ENCODE peak calls at places on chromosomes 12 and 14, in eight cellular contexts. P, H, U, O, F, Z, W and A are unnamed samples.

GRCh38 chr14:50762001-50762930 is 68.7 kb downstream of the NIN start:
- DNase-seq in P (no peak), H (no peak), U (peak), O (no peak), F (no peak), Z (no peak), W (no peak), A (no peak)

GRCh38 chr14:55800443-55800842 is 220.4 kb downstream of the KTN1 start:
- DNase-seq in P (no peak), H (no peak), U (no peak), O (no peak), F (no peak), Z (no peak), W (no peak), A (no peak)

GRCh38 chr14:26596722-26597030 is 1.2 kb downstream of the NOVA1 start:
- DNase-seq in P (no peak), H (peak), U (peak), O (peak), F (peak), Z (no peak), W (no peak), A (peak)

GRCh38 chr12:113184098-113184899 is 979 bp downstream of the DDX54 start:
- DNase-seq in P (peak), H (no peak), U (no peak), O (no peak), F (no peak), Z (no peak), W (no peak), A (no peak)

GRCh38 chr14:95515080-95515489 is 1.4 kb downstream of the SYNE3 start:
- DNase-seq in P (peak), H (peak), U (no peak), O (no peak), F (peak), Z (no peak), W (no peak), A (no peak)

GRCh38 chr12:31588976-31589375 is 2.0 kb downstream of the DENND5B start:
- DNase-seq in P (no peak), H (no peak), U (no peak), O (no peak), F (no peak), Z (no peak), W (no peak), A (no peak)

GRCh38 chr14:101519090-101519489 is 42.2 kb upstream of the DIO3 start:
- DNase-seq in P (no peak), H (no peak), U (no peak), O (no peak), F (no peak), Z (no peak), W (no peak), A (peak)

GRCh38 chr12:115897718-115898117 is 379.8 kb downstream of the MED13L start:
- DNase-seq in P (no peak), H (no peak), U (peak), O (no peak), F (no peak), Z (no peak), W (no peak), A (no peak)

GRCh38 chr12:89019439-89020120 is 332.7 kb downstream of the DUSP6 start:
- DNase-seq in P (peak), H (peak), U (peak), O (peak), F (peak), Z (peak), W (peak), A (peak)

GRCh38 chr14:53570411-53571387 is 385.9 kb downstream of the BMP4 start:
- DNase-seq in P (no peak), H (no peak), U (no peak), O (no peak), F (no peak), Z (no peak), W (no peak), A (no peak)

GRCh38 chr14:33950320-33951182 is at the start of gene EGLN3:
- DNase-seq in P (peak), H (peak), U (peak), O (peak), F (peak), Z (peak), W (peak), A (peak)

GRCh38 chr14:102805454-102805891 is 28.2 kb downstream of the TRAF3 start:
- DNase-seq in P (no peak), H (no peak), U (peak), O (no peak), F (no peak), Z (no peak), W (no peak), A (no peak)

GRCh38 chr12:80213871-80214270 is 114.5 kb downstream of the OTOGL start:
- DNase-seq in P (no peak), H (no peak), U (no peak), O (no peak), F (no peak), Z (no peak), W (no peak), A (no peak)

GRCh38 chr12:78580296-78580695 is 284.3 kb upstream of the SYT1 start:
- DNase-seq in P (no peak), H (no peak), U (no peak), O (no peak), F (no peak), Z (no peak), W (no peak), A (no peak)

GRCh38 chr14:100278702-100279101 is 27.5 kb downstream of the SLC25A29 start:
- DNase-seq in P (no peak), H (no peak), U (peak), O (no peak), F (no peak), Z (no peak), W (no peak), A (no peak)

GRCh38 chr14:79018846-79019245 is 848.7 kb downstream of the NRXN3 start:
- DNase-seq in P (no peak), H (no peak), U (peak), O (no peak), F (no peak), Z (no peak), W (no peak), A (no peak)

GRCh38 chr12:7989827-7990491 is 42.6 kb upstream of the FOXJ2 start:
- DNase-seq in P (peak), H (no peak), U (peak), O (no peak), F (no peak), Z (no peak), W (peak), A (no peak)

GRCh38 chr12:51863921-51864700 is 15.6 kb upstream of the FIGNL2 start:
- DNase-seq in P (peak), H (no peak), U (no peak), O (no peak), F (no peak), Z (no peak), W (no peak), A (no peak)

GRCh38 chr14:96095581-96096476 is 56.7 kb downstream of the C14orf132 start:
- DNase-seq in P (no peak), H (no peak), U (peak), O (no peak), F (peak), Z (peak), W (peak), A (peak)

GRCh38 chr12:57173089-57173488 is 25.7 kb upstream of the LRP1-AS start:
- DNase-seq in P (no peak), H (no peak), U (no peak), O (no peak), F (no peak), Z (peak), W (no peak), A (no peak)

GRCh38 chr14:99707420-99707819 is 23.3 kb downstream of the CYP46A1 start:
- DNase-seq in P (no peak), H (no peak), U (no peak), O (no peak), F (no peak), Z (no peak), W (no peak), A (no peak)

GRCh38 chr14:55221186-55221585 is 29.8 kb upstream of the DLGAP5 start:
- DNase-seq in P (no peak), H (no peak), U (peak), O (no peak), F (no peak), Z (no peak), W (no peak), A (no peak)

GRCh38 chr14:96626121-96626768 is 124.1 kb downstream of the PAPOLA start:
- DNase-seq in P (peak), H (no peak), U (no peak), O (no peak), F (peak), Z (no peak), W (no peak), A (peak)

GRCh38 chr14:37638599-37638998 is 43.2 kb downstream of the TTC6 start:
- DNase-seq in P (no peak), H (no peak), U (no peak), O (no peak), F (no peak), Z (no peak), W (no peak), A (no peak)

GRCh38 chr14:99481745-99482099 is 513 bp downstream of the CCNK start:
- DNase-seq in P (no peak), H (no peak), U (peak), O (no peak), F (no peak), Z (peak), W (no peak), A (no peak)

GRCh38 chr12:68648179-68648578 is 37.5 kb downstream of the RAP1B start:
- DNase-seq in P (no peak), H (no peak), U (peak), O (no peak), F (no peak), Z (no peak), W (no peak), A (no peak)

GRCh38 chr12:121786441-121786825 is 7.1 kb downstream of the RHOF start:
- DNase-seq in P (no peak), H (peak), U (peak), O (peak), F (peak), Z (peak), W (peak), A (no peak)

GRCh38 chr14:61250063-61250462 is 31.1 kb downstream of the TMEM30B start:
- DNase-seq in P (no peak), H (no peak), U (no peak), O (no peak), F (no peak), Z (no peak), W (no peak), A (no peak)

GRCh38 chr14:72513994-72514659 is 379.8 kb downstream of the DPF3 start:
- DNase-seq in P (no peak), H (no peak), U (peak), O (no peak), F (no peak), Z (peak), W (no peak), A (no peak)

GRCh38 chr12:72586456-72586855 is 314.3 kb downstream of the TRHDE start:
- DNase-seq in P (no peak), H (no peak), U (no peak), O (no peak), F (no peak), Z (no peak), W (no peak), A (no peak)

GRCh38 chr12:25014961-25015360 is 66.1 kb upstream of the BCAT1 start:
- DNase-seq in P (no peak), H (no peak), U (peak), O (no peak), F (no peak), Z (no peak), W (no peak), A (no peak)

GRCh38 chr14:103186894-103187586 is 63.8 kb downstream of the TNFAIP2 start:
- DNase-seq in P (no peak), H (no peak), U (no peak), O (peak), F (no peak), Z (no peak), W (no peak), A (no peak)

GRCh38 chr14:93033983-93034670 is 81.6 kb downstream of the ITPK1 start:
- DNase-seq in P (peak), H (no peak), U (no peak), O (no peak), F (no peak), Z (no peak), W (no peak), A (no peak)

GRCh38 chr12:130715150-130715995 is 726 bp downstream of the RIMBP2 start:
- DNase-seq in P (no peak), H (peak), U (no peak), O (no peak), F (no peak), Z (no peak), W (peak), A (peak)

GRCh38 chr12:89234324-89235114 is 117.8 kb downstream of the DUSP6 start:
- DNase-seq in P (no peak), H (no peak), U (no peak), O (no peak), F (no peak), Z (no peak), W (no peak), A (no peak)

GRCh38 chr12:52980773-52981423 is 25.4 kb upstream of the EIF4B start:
- DNase-seq in P (peak), H (peak), U (peak), O (peak), F (peak), Z (peak), W (peak), A (peak)

GRCh38 chr12:84161296-84161695 is 751.3 kb downstream of the SLC6A15 start:
- DNase-seq in P (no peak), H (no peak), U (no peak), O (no peak), F (no peak), Z (no peak), W (no peak), A (no peak)

GRCh38 chr12:90622431-90622830 is 332.5 kb downstream of the CCER1 start:
- DNase-seq in P (no peak), H (no peak), U (peak), O (no peak), F (no peak), Z (no peak), W (no peak), A (no peak)

GRCh38 chr12:124940393-124941169 is 26.1 kb upstream of the UBC start:
- DNase-seq in P (peak), H (peak), U (peak), O (peak), F (peak), Z (peak), W (peak), A (peak)

GRCh38 chr14:104752735-104753527 is at the start of gene SIVA1:
- DNase-seq in P (peak), H (peak), U (peak), O (peak), F (peak), Z (peak), W (peak), A (peak)
- TF ChIP-seq POLR2A in P (peak), H (peak), U (peak), O (peak), F (peak), Z (peak), W (no peak), A (peak)

DNA sequence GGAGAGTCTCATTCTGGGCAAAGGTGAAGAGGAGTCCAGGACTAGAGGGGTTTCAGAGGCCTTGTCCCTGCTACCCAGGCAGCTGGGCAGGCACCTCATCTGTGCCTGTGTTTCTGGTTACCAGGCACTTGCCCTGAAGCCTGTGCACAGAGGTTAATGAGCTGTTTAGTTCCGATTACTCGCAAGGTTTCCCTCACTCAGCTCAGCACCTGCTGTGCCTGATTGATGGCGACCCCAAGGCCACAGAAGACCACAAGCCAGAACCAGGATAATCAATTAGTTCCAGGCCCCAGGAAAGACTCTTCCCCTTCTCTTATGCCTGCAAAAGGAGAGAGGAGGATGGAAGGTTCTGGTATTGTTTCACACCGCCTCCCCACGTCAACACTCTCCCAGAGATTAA is 88.8 kb upstream of the NOS1 start:
- DNase-seq in P (peak), H (no peak), U (no peak), O (no peak), F (no peak), Z (no peak), W (no peak), A (no peak)
- H3K4me3 ChIP-seq in P (no peak), H (no peak), U (no peak), O (no peak), F (no peak), Z (no peak), W (no peak), A (no peak)

GRCh38 chr14:76591270-76591669 is 170.0 kb upstream of the VASH1 start:
- DNase-seq in P (no peak), H (no peak), U (no peak), O (no peak), F (no peak), Z (no peak), W (no peak), A (no peak)
- TF ChIP-seq POLR2A in P (no peak), H (no peak), U (no peak), O (no peak), F (no peak), Z (no peak), W (no peak), A (no peak)

GRCh38 chr14:91796622-91797347 is 64.9 kb upstream of the CATSPERB start:
- DNase-seq in P (no peak), H (no peak), U (peak), O (no peak), F (no peak), Z (no peak), W (no peak), A (no peak)

GRCh38 chr14:91793704-91794103 is 61.8 kb upstream of the CATSPERB start:
- DNase-seq in P (no peak), H (no peak), U (no peak), O (no peak), F (no peak), Z (no peak), W (no peak), A (no peak)
- H3K4me3 ChIP-seq in P (no peak), H (no peak), U (no peak), O (no peak), F (no peak), Z (no peak), W (no peak), A (no peak)

DNA sequence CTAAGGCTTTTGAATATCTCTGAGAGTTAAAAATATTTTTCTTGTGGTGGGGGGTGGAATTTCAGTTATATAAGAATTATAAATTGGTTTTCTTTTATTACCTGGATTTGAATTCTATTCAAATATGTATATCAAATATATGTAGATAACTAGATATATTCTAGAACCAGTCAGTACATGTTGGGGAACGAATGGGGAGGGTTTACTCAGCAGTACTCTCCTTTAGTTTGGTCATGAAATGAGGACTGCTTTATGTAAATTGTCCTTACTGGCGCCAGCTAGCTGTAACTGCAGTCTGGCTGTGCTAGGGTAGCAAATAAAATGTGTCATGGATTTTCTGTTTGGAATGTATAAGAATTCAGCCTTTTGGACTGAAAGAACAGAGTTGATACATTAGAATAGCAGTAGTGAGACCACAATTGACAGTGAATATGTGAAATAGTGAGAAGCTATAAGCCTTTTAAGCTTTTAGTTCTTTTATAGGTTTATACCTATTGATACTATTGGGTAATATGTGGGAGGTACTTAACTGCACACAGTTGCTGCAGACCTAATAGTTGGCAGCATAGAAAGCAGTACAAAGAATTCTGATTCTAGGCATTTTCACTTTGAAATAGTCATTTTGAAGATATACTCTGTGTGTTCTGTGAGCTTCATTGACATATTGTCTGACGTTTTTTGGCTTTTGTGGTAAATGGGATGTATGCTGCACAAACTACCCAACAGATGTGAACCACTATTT is 29.0 kb downstream of the ATF7IP start:
- DNase-seq in P (no peak), H (no peak), U (peak), O (peak), F (peak), Z (peak), W (peak), A (peak)
- TF ChIP-seq POLR2A in P (no peak), H (no peak), U (no peak), O (peak), F (peak), Z (no peak), W (no peak), A (no peak)

DNA sequence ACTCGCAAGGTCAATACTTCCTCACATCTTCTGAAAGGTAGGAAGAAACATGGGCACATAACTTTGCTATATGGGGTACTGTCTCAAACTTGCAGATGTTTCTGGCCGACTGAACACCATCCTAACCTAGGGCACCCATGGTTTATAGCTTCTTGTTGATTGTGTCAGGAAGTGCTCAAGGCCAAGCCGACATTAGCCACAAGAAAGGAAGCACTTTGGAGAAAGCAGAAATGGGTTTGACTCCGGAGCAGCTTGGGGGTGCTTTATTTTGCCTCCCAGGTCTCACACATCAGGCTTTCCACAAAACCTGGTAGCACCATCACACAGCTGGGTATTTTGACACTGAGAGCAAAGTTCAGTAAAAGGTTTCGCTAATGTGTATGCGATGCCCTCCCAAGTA is 25.1 kb upstream of the BHLHE41 start:
- DNase-seq in P (no peak), H (no peak), U (no peak), O (no peak), F (no peak), Z (no peak), W (no peak), A (no peak)
- H3K4me3 ChIP-seq in P (no peak), H (no peak), U (no peak), O (no peak), F (no peak), Z (no peak), W (no peak), A (no peak)

GRCh38 chr12:2335109-2335508 is 282.3 kb downstream of the CACNA1C start:
- DNase-seq in P (no peak), H (no peak), U (no peak), O (no peak), F (no peak), Z (no peak), W (no peak), A (no peak)
- TF ChIP-seq POLR2A in P (no peak), H (no peak), U (no peak), O (no peak), F (no peak), Z (no peak), W (no peak), A (no peak)

DNA sequence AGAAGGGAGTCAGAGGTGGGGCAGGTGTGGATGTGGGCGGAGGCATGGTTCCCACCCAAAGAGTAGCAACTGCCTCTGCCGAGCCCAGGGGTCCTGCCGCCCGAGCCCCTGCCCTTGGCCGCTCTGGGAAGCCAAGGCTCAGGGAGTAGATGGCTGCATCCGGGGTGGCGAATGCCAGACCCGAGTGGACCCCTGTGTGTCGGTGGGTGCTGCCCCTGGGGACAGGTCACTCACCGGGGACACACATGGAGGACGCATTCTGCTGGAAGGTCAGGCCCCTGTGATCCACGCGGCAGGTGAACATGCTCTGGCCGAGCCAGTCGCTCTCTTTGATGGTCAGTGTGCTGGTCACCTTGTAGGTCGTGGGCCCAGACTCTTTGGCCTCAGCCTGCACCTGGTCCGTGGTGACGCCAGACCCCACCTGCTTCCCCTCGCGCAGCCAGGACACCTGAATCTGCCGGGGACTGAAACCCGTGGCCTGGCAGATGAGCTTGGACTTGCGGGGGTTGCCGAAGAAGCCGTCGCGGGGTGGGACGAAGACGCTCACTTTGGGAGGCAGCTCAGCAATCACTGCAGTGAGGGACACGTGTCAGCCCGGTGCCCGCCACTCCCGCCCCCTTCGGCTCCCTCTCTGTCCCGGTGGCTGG is 329.0 kb downstream of the TMEM121 start:
- DNase-seq in P (peak), H (no peak), U (no peak), O (peak), F (peak), Z (no peak), W (no peak), A (no peak)
- H3K4me3 ChIP-seq in P (peak), H (no peak), U (no peak), O (no peak), F (no peak), Z (no peak), W (no peak), A (no peak)